ENCODE peak calls at places on chromosomes 7 and 10, in six cellular contexts. U, J, Q, P, B and A are unnamed samples.

GRCh38 chr7:29920491-29920890 is 69.1 kb downstream of the SCRN1 start:
- DNase-seq in P (no peak), J (no peak), B (no peak), U (no peak), Q (no peak), A (no peak)

GRCh38 chr7:37489703-37490102 is 41.0 kb upstream of the ELMO1 start:
- DNase-seq in J (no peak), Q (peak; percentile 22), U (no peak), B (no peak), P (no peak), A (no peak)

GRCh38 chr7:73442222-73442902 is 8.8 kb downstream of the FZD9 start:
- DNase-seq in J (no peak), Q (no peak), U (no peak), B (no peak), P (no peak), A (no peak)

GRCh38 chr7:86653919-86654659 is 10.4 kb downstream of the GRM3 start:
- DNase-seq in B (no peak), P (no peak), U (no peak), Q (peak; percentile 14), J (peak; percentile 9), A (no peak)

GRCh38 chr7:23472974-23473847 is 2.9 kb upstream of the IGF2BP3 start:
- DNase-seq in B (no peak), U (peak; percentile 59), J (no peak), Q (no peak), P (no peak), A (no peak)

GRCh38 chr10:119231654-119232053 is 24.3 kb downstream of the GRK5 start:
- DNase-seq in U (no peak), J (no peak), P (no peak), Q (no peak), B (no peak), A (no peak)

GRCh38 chr10:75613685-75614587 is 182.5 kb downstream of the LRMDA start:
- DNase-seq in P (no peak), B (no peak), U (no peak), J (peak; percentile 61), Q (no peak), A (no peak)

GRCh38 chr7:26199301-26200112 is 1.0 kb downstream of the HNRNPA2B1 start:
- DNase-seq in P (peak; percentile 57), J (peak; percentile 52), Q (no peak), B (peak; percentile 78), U (peak; percentile 58), A (no peak)

GRCh38 chr7:101696-102376 is 90.5 kb upstream of the FAM20C start:
- DNase-seq in P (no peak), J (peak; percentile 33), Q (no peak), B (no peak), U (peak; percentile 98), A (no peak)

GRCh38 chr10:133473270-133473669 is 19.5 kb downstream of the SCART1 start:
- DNase-seq in U (no peak), B (no peak), P (no peak), J (no peak), Q (no peak), A (no peak)

GRCh38 chr7:137996386-137996851 is 5.5 kb downstream of the CREB3L2 start:
- DNase-seq in B (no peak), U (peak; percentile 53), P (no peak), J (peak; percentile 88), Q (no peak), A (no peak)